ENCODE peak calls at places on chromosomes 5 and 9, in eight cellular contexts. V is left ventricle myocardium inferior, Z is H7, A is tibial nerve, B is mesenchymal stem cell, Y is AG04450, E is cardiac muscle cell, L is thoracic aorta. U is an unnamed sample.
A peak's percentile ranks its signal among the peaks of the same experiment; 100 is the strongest.

GRCh38 chr5:63961125-63961597 is 1.1 kb downstream of the HTR1A start:
- DNase-seq in V (no peak), L (no peak), B (no peak), A (no peak), Z (no peak), Y (no peak), E (no peak), U (no peak)

GRCh38 chr9:88092699-88093359 is 45.4 kb downstream of the SPATA31C2 start:
- DNase-seq in L (no peak), Y (no peak), A (no peak), B (peak; percentile 88), E (no peak), Z (no peak), V (peak; percentile 43), U (no peak)

GRCh38 chr5:19795218-19795617 is 192.8 kb downstream of the CDH18 start:
- DNase-seq in E (no peak), A (no peak), L (no peak), Y (peak; percentile 18), B (peak; percentile 41), V (no peak), Z (peak; percentile 4), U (no peak)

GRCh38 chr9:129557192-129558036 is 63.5 kb downstream of the C9orf50 start:
- DNase-seq in Y (no peak), V (no peak), L (no peak), Z (peak; percentile 98), E (peak; percentile 81), B (peak; percentile 41), A (no peak), U (no peak)

GRCh38 chr5:179623906-179624741 is 653 bp upstream of the HNRNPH1 start:
- DNase-seq in E (no peak), Z (peak; percentile 92), B (peak; percentile 81), A (no peak), L (no peak), V (peak; percentile 41), Y (no peak), U (no peak)

GRCh38 chr5:91245871-91246270 is 137.2 kb downstream of the ARRDC3 start:
- DNase-seq in E (no peak), Z (no peak), A (no peak), B (no peak), Y (no peak), V (no peak), L (no peak), U (no peak)

GRCh38 chr9:91077624-91078023 is 276.0 kb downstream of the SYK start:
- DNase-seq in L (no peak), Z (no peak), V (no peak), Y (no peak), B (no peak), E (no peak), A (no peak), U (no peak)

GRCh38 chr9:117825609-117826347 is 121.6 kb downstream of the TLR4 start:
- DNase-seq in Z (no peak), E (no peak), A (no peak), B (no peak), Y (no peak), L (no peak), V (no peak), U (no peak)

GRCh38 chr5:154858972-154859950 is 834 bp downstream of the CNOT8 start:
- DNase-seq in V (no peak), Y (no peak), A (no peak), B (peak; percentile 46), Z (peak; percentile 21), E (no peak), L (no peak), U (no peak)

GRCh38 chr5:144468542-144468941 is 297.9 kb downstream of the KCTD16 start:
- DNase-seq in E (peak; percentile 9), A (no peak), Z (no peak), L (no peak), B (no peak), Y (no peak), V (no peak), U (no peak)

GRCh38 chr5:120055858-120056257 is 408.2 kb upstream of the PRR16 start:
- DNase-seq in V (no peak), B (peak; percentile 62), E (peak; percentile 11), Z (no peak), Y (peak; percentile 21), L (no peak), A (no peak), U (no peak)

GRCh38 chr5:77369566-77369965 is 122.5 kb downstream of the WDR41 start:
- DNase-seq in V (no peak), Z (no peak), A (no peak), B (no peak), E (no peak), L (no peak), Y (no peak), U (no peak)

GRCh38 chr5:77368367-77368766 is 123.7 kb downstream of the WDR41 start:
- DNase-seq in A (no peak), V (no peak), L (no peak), E (no peak), Y (no peak), Z (no peak), B (no peak), U (no peak)

GRCh38 chr5:77366717-77367500 is 125.2 kb downstream of the WDR41 start:
- DNase-seq in A (no peak), Y (no peak), B (no peak), L (no peak), E (peak; percentile 7), V (no peak), Z (peak; percentile 48), U (peak; percentile 31)

DNA sequence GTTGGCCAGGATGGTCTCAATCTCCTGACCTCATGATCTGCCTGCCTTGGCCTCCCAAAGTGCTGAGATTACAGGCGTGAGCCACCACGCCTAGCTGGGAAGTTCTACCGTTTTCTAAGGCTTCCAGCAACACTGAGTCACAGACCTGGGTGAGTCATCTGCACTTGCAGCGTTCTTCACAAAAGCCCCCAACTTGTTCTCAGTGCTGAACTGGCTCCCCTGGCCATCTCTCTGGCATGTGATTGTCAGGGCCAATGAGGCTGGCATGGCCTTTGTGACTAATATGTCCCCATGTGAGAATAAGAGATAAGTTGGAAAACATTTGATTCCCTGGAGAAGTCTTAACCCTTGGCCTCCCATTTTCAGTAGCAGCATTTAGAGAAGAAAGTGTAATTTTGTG is 124.4 kb downstream of the WDR41 start:
- DNase-seq in V (no peak), E (no peak), L (peak; percentile 66), Y (no peak), Z (no peak), A (no peak), B (peak; percentile 43), U (peak; percentile 62)
- H3K27me3 ChIP-seq in V (no peaks in the 10 kb centered on the region), E (no peaks in the 10 kb centered on the region), L (no peaks in the 10 kb centered on the region), Y (no peaks in the 10 kb centered on the region), Z (no peaks in the 10 kb centered on the region), A (no peaks in the 10 kb centered on the region), B (peaks cover 6% of the 10 kb centered on the region), U (no peaks in the 10 kb centered on the region)

GRCh38 chr5:168869615-168870227 is 290.6 kb upstream of the PANK3 start:
- DNase-seq in E (no peak), V (no peak), A (no peak), Y (no peak), L (no peak), B (no peak), Z (no peak), U (no peak)
- H3K27me3 ChIP-seq in E (no peaks in the 10 kb centered on the region), V (no peaks in the 10 kb centered on the region), A (no peaks in the 10 kb centered on the region), Y (no peaks in the 10 kb centered on the region), L (no peaks in the 10 kb centered on the region), B (no peaks in the 10 kb centered on the region), Z (no peaks in the 10 kb centered on the region), U (no peaks in the 10 kb centered on the region)

GRCh38 chr9:15724006-15724405 is 171.2 kb downstream of the CCDC171 start:
- DNase-seq in A (no peak), Z (no peak), B (no peak), L (no peak), V (no peak), E (no peak), Y (peak; percentile 39), U (no peak)
- H3K27me3 ChIP-seq in A (no peaks in the 10 kb centered on the region), Z (no peaks in the 10 kb centered on the region), B (no peaks in the 10 kb centered on the region), L (no peaks in the 10 kb centered on the region), V (no peaks in the 10 kb centered on the region), E (no peaks in the 10 kb centered on the region), Y (no peaks in the 10 kb centered on the region), U (no peaks in the 10 kb centered on the region)

GRCh38 chr9:37653385-37653784 is 2.6 kb downstream of the FRMPD1 start:
- DNase-seq in Y (no peak), V (no peak), B (no peak), E (no peak), L (no peak), Z (no peak), A (no peak), U (no peak)

GRCh38 chr9:37650299-37650872 is 368 bp upstream of the FRMPD1 start:
- DNase-seq in L (no peak), Z (no peak), E (no peak), B (no peak), Y (no peak), V (no peak), A (no peak), U (no peak)

GRCh38 chr9:37645903-37646506 is 4.7 kb upstream of the FRMPD1 start:
- DNase-seq in L (no peak), Y (no peak), Z (no peak), V (no peak), B (no peak), E (peak; percentile 31), A (no peak), U (peak; percentile 39)

GRCh38 chr9:37656936-37657335 is 6.2 kb downstream of the FRMPD1 start:
- DNase-seq in A (no peak), Z (no peak), Y (no peak), B (no peak), V (no peak), L (no peak), E (no peak), U (no peak)

DNA sequence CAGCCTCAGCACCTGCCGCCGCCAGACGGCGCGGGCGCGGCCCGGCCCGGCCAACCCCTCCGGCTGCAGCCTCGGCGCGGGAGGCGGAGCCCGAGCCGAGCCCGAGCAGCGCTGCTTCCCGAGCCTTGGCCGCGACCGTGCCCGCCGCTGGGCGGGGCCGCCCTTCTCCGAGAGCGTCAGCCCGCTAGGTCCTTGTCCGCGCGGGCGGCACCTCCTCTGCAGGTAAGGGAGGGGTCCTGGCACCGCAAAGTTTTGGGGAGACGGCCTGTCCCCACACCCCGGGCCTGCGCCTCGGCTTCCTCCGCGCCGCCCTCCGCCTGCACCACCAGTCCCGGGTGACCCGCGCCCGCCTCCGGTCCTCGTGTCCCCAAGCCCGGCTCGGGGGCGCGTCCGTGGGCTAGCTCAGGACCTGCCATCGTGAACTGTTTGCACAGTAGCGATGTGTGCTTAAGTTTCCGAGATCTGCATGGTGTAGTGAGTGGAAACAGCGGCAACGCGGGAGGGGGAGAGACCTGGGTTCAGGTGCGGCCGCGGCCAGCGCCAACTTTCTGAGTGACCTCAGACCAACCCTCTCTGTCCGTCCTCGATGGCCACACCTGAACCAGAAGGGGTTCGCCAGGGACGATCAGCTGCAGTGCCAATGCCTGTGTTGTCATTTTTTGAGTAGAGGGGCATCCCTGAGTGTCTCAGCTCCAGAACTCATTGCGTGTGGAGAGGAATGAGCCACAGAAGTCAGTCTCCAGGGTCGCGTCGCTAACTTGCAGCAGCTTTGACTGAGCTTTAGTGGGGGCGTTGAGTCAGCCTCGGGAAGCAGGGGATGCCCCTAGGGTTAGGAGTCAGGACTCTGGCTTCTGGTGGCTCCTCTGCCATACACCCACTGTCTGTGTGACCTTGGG is at the start of gene FRMPD1:
- DNase-seq in B (peak; percentile 29), Y (no peak), Z (peak; percentile 95), E (peak; percentile 91), A (no peak), V (peak; percentile 65), L (no peak), U (no peak)
- H3K27me3 ChIP-seq in B (peaks cover 47% of the 10 kb centered on the region), Y (peaks cover 65% of the 10 kb centered on the region), Z (peaks cover 53% of the 10 kb centered on the region), E (peaks cover 85% of the 10 kb centered on the region), A (peaks cover 35% of the 10 kb centered on the region), V (peaks cover 57% of the 10 kb centered on the region), L (no peaks in the 10 kb centered on the region), U (peaks cover 50% of the 10 kb centered on the region)